ENCODE peak calls at places on chromosomes 7 and 10, in seven cellular contexts. V is BE2C, H is foreskin fibroblast, N is tibial artery, U is lung, D is mesothelial cell of epicardium, G is fibroblast of mammary gland. I is an unnamed sample.

GRCh38 chr7:14197280-14197679 is 207.8 kb upstream of the ETV1 start:
- DNase-seq in V (peak; percentile 45), H (peak; percentile 50), N (no peak), U (no peak), D (no peak), G (peak; percentile 69), I (no peak)

GRCh38 chr10:63886281-63887025 is 365.3 kb downstream of the REEP3 start:
- DNase-seq in V (no peak), H (no peak), N (no peak), U (no peak), D (no peak), G (no peak), I (no peak)

GRCh38 chr10:73446926-73447325 is 13.6 kb upstream of the MSS51 start:
- DNase-seq in V (no peak), H (no peak), N (no peak), U (no peak), D (no peak), G (no peak), I (no peak)

GRCh38 chr10:37734971-37735370 is 122.4 kb downstream of the ZNF248 start:
- DNase-seq in V (no peak), H (peak; percentile 0), N (no peak), U (no peak), D (no peak), G (no peak), I (no peak)

GRCh38 chr7:97006951-97007861 is 1.9 kb downstream of the DLX6 start:
- DNase-seq in V (no peak), H (no peak), N (no peak), U (no peak), D (no peak), G (no peak), I (no peak)

GRCh38 chr7:91962419-91962818 is 21.8 kb downstream of the AKAP9 start:
- DNase-seq in V (no peak), H (no peak), N (no peak), U (no peak), D (no peak), G (no peak), I (no peak)

GRCh38 chr7:118153551-118154177 is 30.3 kb upstream of the LSM8 start:
- DNase-seq in V (peak; percentile 15), H (no peak), N (no peak), U (no peak), D (no peak), G (peak; percentile 51), I (no peak)

GRCh38 chr10:122121059-122121458 is 132.1 kb downstream of the TACC2 start:
- DNase-seq in V (no peak), H (no peak), N (no peak), U (peak; percentile 81), D (no peak), G (no peak), I (no peak)

GRCh38 chr10:79299397-79300370 is 47.6 kb upstream of the PPIF start:
- DNase-seq in V (no peak), H (peak; percentile 91), N (peak; percentile 87), U (no peak), D (no peak), G (peak; percentile 93), I (no peak)

GRCh38 chr7:55351263-55351662 is 13.9 kb upstream of the LANCL2 start:
- DNase-seq in V (no peak), H (no peak), N (no peak), U (no peak), D (no peak), G (no peak), I (no peak)

GRCh38 chr10:116268976-116269375 is 4.0 kb downstream of the GFRA1 start:
- DNase-seq in V (no peak), H (no peak), N (no peak), U (no peak), D (no peak), G (no peak), I (no peak)

GRCh38 chr7:140441519-140441918 is 37.7 kb downstream of the RAB19 start:
- DNase-seq in V (no peak), H (no peak), N (no peak), U (no peak), D (no peak), G (no peak), I (no peak)

GRCh38 chr10:58700576-58700975 is 187.9 kb downstream of the BICC1 start:
- DNase-seq in V (no peak), H (no peak), N (no peak), U (no peak), D (no peak), G (peak; percentile 36), I (no peak)

GRCh38 chr7:55160539-55160938 is 141.7 kb downstream of the EGFR start:
- DNase-seq in V (no peak), H (peak; percentile 57), N (no peak), U (no peak), D (no peak), G (peak; percentile 45), I (no peak)

GRCh38 chr7:146499970-146500369 is 383.4 kb downstream of the CNTNAP2 start:
- DNase-seq in V (no peak), H (no peak), N (no peak), U (no peak), D (no peak), G (no peak), I (no peak)

GRCh38 chr10:82826132-82826531 is 951.1 kb downstream of the NRG3 start:
- DNase-seq in V (peak; percentile 60), H (peak; percentile 79), N (no peak), U (no peak), D (no peak), G (peak; percentile 73), I (peak; percentile 57)

GRCh38 chr10:84194424-84195043 is at the start of gene CDHR1:
- DNase-seq in V (peak; percentile 55), H (no peak), N (no peak), U (no peak), D (no peak), G (no peak), I (no peak)

GRCh38 chr10:89207801-89208551 is 859 bp upstream of the CH25H start:
- DNase-seq in V (peak; percentile 32), H (no peak), N (peak; percentile 70), U (no peak), D (peak; percentile 22), G (peak; percentile 17), I (no peak)

GRCh38 chr10:97017474-97017903 is 168.3 kb downstream of the SLIT1 start:
- DNase-seq in V (no peak), H (no peak), N (peak; percentile 25), U (no peak), D (no peak), G (no peak), I (no peak)

GRCh38 chr7:136309407-136309806 is 332.2 kb upstream of the MTPN start:
- DNase-seq in V (no peak), H (no peak), N (no peak), U (no peak), D (no peak), G (no peak), I (no peak)

GRCh38 chr10:55892276-55892675 is 468.8 kb downstream of the ZWINT start:
- DNase-seq in V (no peak), H (no peak), N (no peak), U (no peak), D (no peak), G (no peak), I (no peak)

GRCh38 chr10:113177163-113177935 is 227.3 kb downstream of the TCF7L2 start:
- DNase-seq in V (peak; percentile 86), H (no peak), N (no peak), U (no peak), D (no peak), G (no peak), I (no peak)

GRCh38 chr7:131861620-131862346 is 305.4 kb upstream of the PODXL start:
- DNase-seq in V (no peak), H (no peak), N (no peak), U (no peak), D (no peak), G (no peak), I (no peak)

GRCh38 chr7:149422914-149423285 is 38.0 kb downstream of the ZNF777 start:
- DNase-seq in V (no peak), H (no peak), N (no peak), U (no peak), D (no peak), G (no peak), I (no peak)

GRCh38 chr7:32868116-32868515 is 23.4 kb downstream of the KBTBD2 start:
- DNase-seq in V (no peak), H (no peak), N (no peak), U (no peak), D (no peak), G (no peak), I (no peak)

GRCh38 chr10:12062754-12063482 is 5.8 kb upstream of the DHTKD1 start:
- DNase-seq in V (no peak), H (no peak), N (peak; percentile 35), U (no peak), D (no peak), G (no peak), I (no peak)

GRCh38 chr10:17805921-17806577 is 3.1 kb upstream of the MRC1 start:
- DNase-seq in V (no peak), H (no peak), N (no peak), U (no peak), D (no peak), G (no peak), I (no peak)
- TF ChIP-seq CTCF in V (no peak), H (peak; percentile 2), N (no peak), U (no peak), D (no peak), G (peak; percentile 7), I (no peak)

GRCh38 chr10:127338391-127339108 is 142.2 kb upstream of the INSYN2A start:
- DNase-seq in V (no peak), H (peak; percentile 20), N (no peak), U (no peak), D (no peak), G (peak; percentile 33), I (peak; percentile 15)
- TF ChIP-seq CTCF in V (no peak), H (no peak), N (no peak), U (no peak), D (no peak), G (no peak), I (no peak)

GRCh38 chr7:100044719-100045118 is 4.9 kb upstream of the ZSCAN21 start:
- DNase-seq in V (no peak), H (no peak), N (no peak), U (no peak), D (no peak), G (no peak), I (no peak)
- TF ChIP-seq CTCF in V (peak; percentile 29), H (no peak), N (no peak), U (no peak), D (no peak), G (no peak), I (no peak)

GRCh38 chr7:42911482-42912447 is at the start of gene C7orf25:
- DNase-seq in V (peak; percentile 97), H (peak; percentile 92), N (peak; percentile 98), U (peak; percentile 97), D (peak; percentile 96), G (peak; percentile 88), I (peak; percentile 75)
- TF ChIP-seq CTCF in V (no peak), H (no peak), N (no peak), U (no peak), D (no peak), G (no peak), I (no peak)

GRCh38 chr10:77493851-77494788 is 143.5 kb downstream of the KCNMA1 start:
- DNase-seq in V (peak; percentile 71), H (no peak), N (no peak), U (no peak), D (no peak), G (peak; percentile 55), I (no peak)
- TF ChIP-seq CTCF in V (peak; percentile 75), H (peak; percentile 46), N (no peak), U (no peak), D (no peak), G (peak; percentile 39), I (peak; percentile 33)

GRCh38 chr10:104767745-104768144 is 126.7 kb downstream of the SORCS3 start:
- DNase-seq in V (no peak), H (no peak), N (no peak), U (no peak), D (no peak), G (no peak), I (no peak)
- TF ChIP-seq CTCF in V (no peak), H (no peak), N (no peak), U (no peak), D (no peak), G (no peak), I (no peak)

I was measured in AG09319.